ENCODE peak calls at places on chromosomes 13 and 19, in four cellular contexts. D is pancreas, F is thoracic aorta, S is upper lobe of right lung. V is an unnamed sample.

GRCh38 chr19:3670796-3671679 is 29.2 kb downstream of the PIP5K1C start:
- DNase-seq in S (peak; percentile 75), D (no peak), F (peak; percentile 74), V (no peak)

GRCh38 chr19:39173502-39173991 is 23.2 kb upstream of the NCCRP1 start:
- DNase-seq in F (no peak), D (no peak), S (no peak), V (no peak)

GRCh38 chr13:50127726-50128291 is 112.6 kb downstream of the KCNRG start:
- DNase-seq in S (no peak), D (no peak), F (no peak), V (no peak)

GRCh38 chr13:36712785-36713184 is 39.0 kb downstream of the SERTM1 start:
- DNase-seq in D (no peak), S (no peak), F (no peak), V (no peak)

GRCh38 chr19:29678484-29679106 is 13.3 kb downstream of the PLEKHF1 start:
- DNase-seq in D (no peak), S (peak; percentile 69), F (no peak), V (no peak)

GRCh38 chr19:41994521-41994971 is 516 bp upstream of the ATP1A3 start:
- DNase-seq in S (no peak), D (no peak), F (no peak), V (no peak)

GRCh38 chr13:43880930-43881329 is 1.2 kb downstream of the LACC1 start:
- DNase-seq in S (no peak), D (no peak), F (no peak), V (no peak)

GRCh38 chr13:39016789-39017188 is 21.1 kb downstream of the PROSER1 start:
- DNase-seq in D (no peak), S (no peak), F (no peak), V (no peak)

GRCh38 chr19:31548941-31549340 is 199.7 kb upstream of the TSHZ3 start:
- DNase-seq in S (no peak), D (no peak), F (no peak), V (no peak)

GRCh38 chr13:53782400-53783030 is 753.9 kb downstream of the OLFM4 start:
- DNase-seq in F (no peak), D (peak; percentile 24), S (no peak), V (no peak)

DNA sequence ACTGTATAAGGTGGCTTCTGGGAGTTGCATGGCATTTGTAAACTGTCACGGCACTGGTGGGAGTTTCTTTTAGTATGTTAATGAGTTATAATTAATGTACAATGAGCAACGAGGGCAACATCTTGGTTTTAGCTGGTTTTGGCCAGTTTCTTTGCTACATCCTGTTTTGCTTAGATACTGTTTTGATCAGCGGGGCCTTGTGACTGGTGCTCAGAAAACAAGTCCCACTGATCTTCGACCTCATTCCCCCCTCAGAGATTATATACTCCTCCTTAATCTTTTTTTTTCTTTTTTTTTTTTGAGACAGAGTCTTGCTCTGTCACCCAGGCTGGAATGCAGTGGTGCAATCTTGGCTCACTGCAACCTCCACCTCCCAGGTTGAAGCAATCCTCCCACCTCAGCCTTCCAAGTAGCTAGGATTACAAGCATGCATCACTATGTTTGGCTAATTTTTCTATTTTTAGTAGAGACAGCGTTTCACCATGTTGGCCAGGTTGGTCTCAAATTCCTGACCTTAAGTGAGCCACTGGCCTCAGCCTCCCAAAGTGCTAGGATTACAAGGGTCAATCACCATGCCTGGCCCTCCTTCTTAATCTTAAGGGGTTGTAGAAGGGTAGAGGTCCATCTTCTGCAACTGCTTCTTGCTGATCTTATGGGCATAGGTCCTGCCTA is 21.4 kb upstream of the ZNF599 start:
- DNase-seq in S (no peak), D (no peak), F (no peak), V (no peak)
- H3K27ac ChIP-seq in S (no peak overlapping the region), D (no peak overlapping the region), F (no peak overlapping the region), V (no peak overlapping the region)

GRCh38 chr13:97275265-97275664 is 53.1 kb downstream of the MBNL2 start:
- DNase-seq in D (no peak), S (no peak), F (no peak), V (no peak)
- H3K4me1 ChIP-seq in D (peaks cover 16% of the 10 kb centered on the region), S (peaks cover 60% of the 10 kb centered on the region), F (peaks cover 83% of the 10 kb centered on the region), V (peaks cover 18% of the 10 kb centered on the region)

GRCh38 chr13:110269509-110270185 is 37.3 kb downstream of the COL4A1 start:
- DNase-seq in S (no peak), F (no peak), D (no peak), V (peak; percentile 19)
- H3K4me3 ChIP-seq in S (no peak overlapping the region), F (no peak overlapping the region), D (no peak overlapping the region), V (no peak overlapping the region)

GRCh38 chr19:10920288-10920655 is 8.2 kb downstream of the YIPF2 start:
- DNase-seq in F (no peak), D (no peak), S (no peak), V (no peak)
- H3K27ac ChIP-seq in F (no peak overlapping the region), D (no peak overlapping the region), S (no peak overlapping the region), V (no peak overlapping the region)

GRCh38 chr13:73985789-73986188 is 148.4 kb downstream of the KLF12 start:
- DNase-seq in S (no peak), F (no peak), D (no peak), V (no peak)
- H3K4me1 ChIP-seq in S (no peaks in the 10 kb centered on the region), F (peaks cover 10% of the 10 kb centered on the region), D (no peaks in the 10 kb centered on the region), V (no peaks in the 10 kb centered on the region)

GRCh38 chr19:9406798-9407352 is 28.5 kb downstream of the ZNF266 start:
- DNase-seq in S (peak; percentile 74), D (peak; percentile 81), F (no peak), V (peak; percentile 34)
- H3K4me3 ChIP-seq in S (peak overlapping the region; percentile 50), D (peak overlapping the region; percentile 57), F (peak overlapping the region; percentile 70), V (peak overlapping the region; percentile 48)

DNA sequence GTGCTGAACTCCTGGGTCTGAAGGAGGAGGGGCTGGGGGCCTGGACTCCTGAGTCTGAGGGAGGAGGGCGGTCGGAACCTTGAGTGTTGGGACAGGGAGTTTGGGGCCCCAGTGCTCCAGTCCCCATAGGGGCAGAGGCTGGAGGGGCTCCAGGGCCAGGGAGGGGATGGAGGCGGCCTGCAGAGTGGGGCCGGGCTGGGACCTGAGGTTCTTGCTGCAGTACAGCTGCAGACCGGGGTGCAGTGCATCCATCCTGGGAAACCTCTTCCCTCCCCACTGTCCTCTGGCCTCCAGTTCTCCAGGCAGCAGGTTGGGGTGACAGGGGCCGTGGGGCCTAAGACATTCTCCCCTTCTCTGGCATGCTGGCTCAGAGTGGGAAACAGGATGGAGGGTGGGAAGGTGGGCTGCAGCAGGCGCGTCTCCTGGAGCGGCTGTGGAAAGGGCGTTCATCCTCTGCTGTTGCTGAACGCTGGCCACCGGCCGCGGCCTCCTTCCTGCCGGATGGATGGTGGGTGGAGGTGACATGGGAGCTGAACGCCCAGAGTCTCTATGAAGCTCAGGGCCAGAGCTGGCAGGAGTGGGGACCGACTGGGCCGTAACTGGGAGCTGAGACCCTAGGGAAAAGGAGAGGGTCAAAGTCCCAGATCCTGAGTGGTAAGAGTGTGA is 1.6 kb downstream of the BRSK1 start:
- DNase-seq in S (no peak), D (no peak), F (no peak), V (no peak)
- H3K27ac ChIP-seq in S (no peak overlapping the region), D (no peak overlapping the region), F (peak overlapping the region; percentile 72), V (no peak overlapping the region)

GRCh38 chr19:46812898-46813569 is 24.6 kb upstream of the SLC1A5 start:
- DNase-seq in F (no peak), S (peak; percentile 82), D (no peak), V (no peak)
- H3K4me1 ChIP-seq in F (peaks cover 23% of the 10 kb centered on the region), S (peaks cover 24% of the 10 kb centered on the region), D (no peaks in the 10 kb centered on the region), V (no peaks in the 10 kb centered on the region)

GRCh38 chr19:2239771-2240770 is 3.4 kb downstream of the SF3A2 start:
- DNase-seq in D (no peak), F (no peak), S (no peak), V (peak; percentile 53)

GRCh38 chr19:2237869-2238153 is 1.2 kb downstream of the SF3A2 start:
- DNase-seq in D (no peak), S (no peak), F (no peak), V (no peak)

GRCh38 chr19:2237051-2237868 is 636 bp downstream of the SF3A2 start:
- DNase-seq in D (no peak), F (no peak), S (no peak), V (no peak)

GRCh38 chr19:2240881-2241760 is 4.5 kb downstream of the SF3A2 start:
- DNase-seq in S (peak; percentile 83), F (no peak), D (no peak), V (no peak)

DNA sequence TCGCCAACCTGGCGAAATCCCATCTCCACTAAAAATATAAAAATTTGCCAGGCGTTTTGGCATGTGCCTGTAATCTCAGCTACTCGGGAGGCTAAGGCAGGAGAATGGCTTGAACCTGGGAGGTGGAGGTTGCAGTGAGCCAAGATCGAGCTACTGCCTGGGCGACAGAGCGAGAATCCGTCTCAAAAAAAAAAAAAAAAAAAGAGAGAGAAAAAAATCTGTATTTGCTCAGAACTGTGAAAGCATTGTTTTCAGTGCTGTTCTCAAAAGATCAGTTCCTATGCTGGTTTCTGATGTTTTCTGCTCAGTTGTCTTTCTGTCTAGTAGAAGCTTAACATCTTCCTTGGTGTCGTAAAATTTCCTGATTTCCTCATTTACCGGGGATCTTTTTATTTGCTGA is 2.5 kb downstream of the SF3A2 start:
- DNase-seq in D (no peak), S (no peak), F (no peak), V (no peak)
- H3K4me3 ChIP-seq in D (no peak overlapping the region), S (peak overlapping the region; percentile 54), F (peak overlapping the region; percentile 74), V (no peak overlapping the region)